ENCODE peak calls at places on chromosomes 4 and X, in nine cellular contexts. K is cardiac muscle cell; J is A549; M is lower leg skin; D is tibial artery; R is cardiac fibroblast; O is CD8-positive, alpha-beta T cell; T is endodermal cell; H is ovary. P is an unnamed sample.

GRCh38 chr4:5888222-5888701 is 4.6 kb downstream of the CRMP1 start:
- DNase-seq in K (peak), D (no peak), O (no peak), T (peak), R (no peak), J (no peak), H (no peak), M (no peak), P (no peak)

GRCh38 chr4:41579556-41579955 is 41.6 kb downstream of the LIMCH1 start:
- DNase-seq in T (no peak), D (no peak), O (no peak), J (no peak), K (no peak), M (no peak), H (no peak), R (no peak), P (no peak)

GRCh38 chr4:1105662-1106061 is 7.7 kb downstream of the RNF212 start:
- DNase-seq in R (no peak), D (no peak), J (no peak), O (no peak), M (no peak), K (no peak), T (peak), H (no peak), P (no peak)

GRCh38 chr4:158450741-158451140 is 70.9 kb upstream of the RXFP1 start:
- DNase-seq in T (no peak), D (no peak), R (peak), J (no peak), K (no peak), H (no peak), M (no peak), O (no peak), P (no peak)

GRCh38 chr4:123352240-123352945 is 44.2 kb upstream of the SPRY1 start:
- DNase-seq in R (peak), K (no peak), H (no peak), O (no peak), T (no peak), M (no peak), D (no peak), J (no peak), P (no peak)

GRCh38 chrX:120840826-120841225 is 34.8 kb downstream of the CT47B1 start:
- DNase-seq in M (no peak), H (no peak), T (no peak), R (peak), D (no peak), O (no peak), J (no peak), K (no peak), P (no peak)

GRCh38 chr4:4860803-4861591 is 1.5 kb downstream of the MSX1 start:
- DNase-seq in K (no peak), D (no peak), R (peak), T (peak), J (no peak), H (no peak), M (peak), O (no peak), P (no peak)

GRCh38 chr4:66331761-66332160 is 661.5 kb upstream of the EPHA5 start:
- DNase-seq in H (no peak), R (peak), K (no peak), O (no peak), T (no peak), D (no peak), J (no peak), M (no peak), P (no peak)

GRCh38 chr4:112176596-112176995 is 31.3 kb downstream of the FAM241A start:
- DNase-seq in K (no peak), H (no peak), J (no peak), O (no peak), R (no peak), D (no peak), M (no peak), T (no peak), P (no peak)

GRCh38 chr4:8920289-8920965 is 48.8 kb upstream of the HMX1 start:
- DNase-seq in H (no peak), T (no peak), J (no peak), O (no peak), K (no peak), M (peak), D (peak), R (no peak), P (no peak)

GRCh38 chr4:70778888-70779422 is 57.2 kb downstream of the RUFY3 start:
- DNase-seq in O (no peak), M (no peak), T (no peak), H (no peak), R (no peak), K (peak), D (no peak), J (no peak), P (no peak)

GRCh38 chrX:84188320-84188834 is 378 bp upstream of the RPS6KA6 start:
- DNase-seq in K (peak), J (peak), H (peak), D (peak), T (no peak), R (peak), M (peak), O (peak), P (no peak)

GRCh38 chrX:11109968-11110367 is 1.2 kb upstream of the HCCS start:
- DNase-seq in J (no peak), K (no peak), T (no peak), D (no peak), M (no peak), H (no peak), R (no peak), O (no peak), P (no peak)
- H3K4me3 ChIP-seq in J (peak), K (no peak), T (peak), D (no peak), M (no peak), H (no peak), R (no peak), O (no peak), P (no peak)

DNA sequence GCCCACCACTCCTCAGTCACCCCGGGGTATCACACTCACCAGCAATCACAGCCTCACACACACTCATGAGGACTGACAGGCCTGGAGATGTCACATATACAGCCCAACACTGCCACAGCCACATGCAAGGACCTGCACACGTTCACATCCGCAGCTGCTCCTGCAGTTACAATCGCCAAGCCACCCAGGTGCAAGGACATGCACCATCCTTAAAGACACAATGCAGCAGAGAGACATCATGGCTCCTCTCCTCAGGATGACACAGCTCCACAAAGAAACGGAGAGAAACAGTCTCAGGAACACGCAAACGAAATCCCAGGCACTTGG is 1.1 kb downstream of the PCSK1N start:
- DNase-seq in O (no peak), R (no peak), M (no peak), H (no peak), D (no peak), T (no peak), J (peak), K (no peak), P (no peak)
- H3K4me3 ChIP-seq in O (no peak), R (no peak), M (no peak), H (no peak), D (no peak), T (peak), J (peak), K (no peak), P (no peak)

DNA sequence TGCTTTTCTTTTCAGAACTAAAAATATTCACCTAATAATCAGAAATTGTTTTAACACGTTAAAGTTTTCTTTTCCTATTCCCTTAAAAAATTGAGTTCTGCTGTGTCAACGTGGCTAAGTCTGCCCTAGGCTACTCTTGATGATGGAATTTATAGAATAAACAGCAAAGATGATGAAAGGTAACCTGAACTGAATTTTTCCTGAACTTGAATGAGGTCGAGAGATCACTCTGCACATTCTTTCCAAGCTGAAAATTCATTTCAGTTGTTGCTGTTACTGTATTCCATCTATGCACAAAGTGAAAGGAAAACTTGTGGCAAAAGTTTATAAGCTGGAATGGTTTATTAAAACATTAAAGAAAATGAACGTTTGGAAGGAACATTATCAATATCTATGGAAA is 245.9 kb upstream of the GIMD1 start:
- DNase-seq in R (no peak), K (no peak), J (no peak), M (no peak), T (no peak), H (no peak), D (no peak), O (no peak), P (no peak)
- H3K4me3 ChIP-seq in R (no peak), K (no peak), J (no peak), M (no peak), T (no peak), H (no peak), D (no peak), O (no peak), P (no peak)

DNA sequence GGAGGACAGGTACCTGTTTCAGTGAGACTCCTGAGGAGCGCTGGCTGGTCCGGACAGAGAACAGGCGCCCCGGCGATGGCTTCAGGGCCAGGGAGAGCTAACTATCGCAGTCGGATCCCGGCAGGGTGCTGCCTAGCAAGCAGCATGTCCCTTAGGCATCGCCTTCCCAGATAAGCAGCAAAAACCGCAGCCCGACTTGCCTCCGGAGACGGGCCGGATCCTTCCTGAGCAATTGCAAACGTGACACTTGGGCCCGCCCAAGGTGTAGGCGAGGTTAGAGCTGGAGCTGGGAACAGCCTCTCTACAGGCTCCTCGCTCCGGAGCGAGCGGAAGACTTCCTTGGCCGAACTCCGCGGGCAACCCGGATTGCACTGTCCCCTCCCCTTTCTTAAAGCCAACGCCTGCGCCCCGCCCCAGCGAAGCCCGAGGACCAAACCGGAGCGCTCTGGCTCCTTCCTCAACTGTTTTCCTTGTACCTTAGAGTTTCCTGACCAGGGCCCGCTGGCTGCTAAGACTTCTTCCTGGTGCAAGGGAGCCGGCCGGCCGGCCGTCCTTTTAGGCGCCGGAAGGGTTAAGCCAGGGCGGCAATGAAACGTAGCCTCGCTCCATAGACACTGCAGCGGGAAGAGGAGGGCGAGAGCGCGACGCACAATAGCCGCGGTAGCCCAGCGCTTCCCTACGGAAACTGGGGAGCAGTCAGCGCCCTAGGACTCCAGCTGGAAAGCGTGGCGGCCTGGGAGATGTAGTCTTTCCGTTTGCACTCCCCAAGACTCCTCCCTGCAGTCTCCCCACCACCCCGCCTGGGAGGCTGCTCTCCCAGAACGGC is at the start of gene OPHN1:
- DNase-seq in M (peak), O (peak), J (peak), R (peak), H (peak), K (peak), T (peak), D (peak), P (peak)
- H3K4me3 ChIP-seq in M (peak), O (peak), J (peak), R (peak), H (peak), K (peak), T (peak), D (peak), P (peak)

GRCh38 chr4:96354036-96354712 is 514.3 kb downstream of the PDHA2 start:
- DNase-seq in T (no peak), K (peak), H (no peak), O (no peak), J (no peak), R (peak), D (no peak), M (no peak), P (no peak)
- H3K4me3 ChIP-seq in T (no peak), K (no peak), H (no peak), O (no peak), J (no peak), R (no peak), D (no peak), M (no peak), P (no peak)

DNA sequence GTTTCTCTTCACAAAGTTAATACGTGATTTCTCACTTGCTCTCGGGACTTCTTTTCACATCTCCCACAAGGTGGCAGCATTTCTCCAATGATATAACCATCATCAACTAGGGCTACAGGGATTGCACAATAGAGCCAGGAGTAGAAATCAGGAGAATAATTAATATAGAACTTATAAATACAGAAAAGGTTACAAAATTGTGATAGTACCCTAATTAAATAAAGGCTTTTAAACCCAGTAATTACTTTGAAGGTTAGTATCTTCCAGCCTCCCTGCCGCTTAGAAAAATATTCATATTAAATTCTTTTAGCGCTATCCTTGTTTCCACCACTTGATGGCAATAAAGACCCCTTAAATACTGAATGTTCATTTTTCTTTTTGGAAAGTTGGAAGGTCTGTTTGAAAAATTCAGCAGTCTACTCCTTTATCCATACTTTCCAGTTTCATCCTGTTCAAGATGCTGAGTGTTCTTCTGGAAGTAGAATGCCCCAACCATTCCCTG is 65.8 kb downstream of the RASGEF1B start:
- DNase-seq in O (peak), M (no peak), J (peak), K (peak), R (peak), D (no peak), H (peak), T (no peak), P (peak)
- H3K4me3 ChIP-seq in O (no peak), M (no peak), J (no peak), K (peak), R (no peak), D (no peak), H (no peak), T (no peak), P (no peak)

P was measured in GM12865.